ENCODE peak calls at places on chromosome 1, in nine cellular contexts. One of them, this sample, is unnamed.

GRCh38 chr1:154661110-154661509 is 53.1 kb upstream of the ADAR start:
- DNase-seq in T-cell: no peak
- DNase-seq in NCI-H774: no peak
- DNase-seq in GM12865: peak; percentile 16
- DNase-seq in hypothalamus: no peak
- DNase-seq in activated naive CD4-positive, alpha-beta T cell treated with Interleukin-2 at 50 U/mL for 16 hours: no peak
- DNase-seq in NCI-H69: no peak
- DNase-seq in T-helper 2 cell: no peak
- DNase-seq in left cardiac atrium: no peak
- DNase-seq in this sample: no peak

GRCh38 chr1:12150456-12151200 is 16.2 kb upstream of the TNFRSF1B start:
- DNase-seq in T-cell: no peak
- DNase-seq in NCI-H774: no peak
- DNase-seq in GM12865: peak; percentile 67
- DNase-seq in hypothalamus: no peak
- DNase-seq in activated naive CD4-positive, alpha-beta T cell treated with Interleukin-2 at 50 U/mL for 16 hours: no peak
- DNase-seq in NCI-H69: no peak
- DNase-seq in T-helper 2 cell: peak; percentile 59
- DNase-seq in left cardiac atrium: no peak
- DNase-seq in this sample: no peak

GRCh38 chr1:229552732-229553131 is 5.8 kb downstream of the ABCB10 start:
- DNase-seq in T-cell: no peak
- DNase-seq in NCI-H774: no peak
- DNase-seq in GM12865: no peak
- DNase-seq in hypothalamus: no peak
- DNase-seq in activated naive CD4-positive, alpha-beta T cell treated with Interleukin-2 at 50 U/mL for 16 hours: no peak
- DNase-seq in NCI-H69: no peak
- DNase-seq in T-helper 2 cell: no peak
- DNase-seq in left cardiac atrium: no peak
- DNase-seq in this sample: no peak

GRCh38 chr1:46136711-46137110 is 4.3 kb upstream of the PIK3R3 start:
- DNase-seq in T-cell: no peak
- DNase-seq in NCI-H774: peak; percentile 18
- DNase-seq in GM12865: no peak
- DNase-seq in hypothalamus: no peak
- DNase-seq in activated naive CD4-positive, alpha-beta T cell treated with Interleukin-2 at 50 U/mL for 16 hours: no peak
- DNase-seq in NCI-H69: peak; percentile 85
- DNase-seq in T-helper 2 cell: no peak
- DNase-seq in left cardiac atrium: no peak
- DNase-seq in this sample: no peak

GRCh38 chr1:95115708-95116137 is 1.4 kb upstream of the TLCD4 start:
- DNase-seq in T-cell: no peak
- DNase-seq in NCI-H774: no peak
- DNase-seq in GM12865: peak; percentile 17
- DNase-seq in hypothalamus: no peak
- DNase-seq in activated naive CD4-positive, alpha-beta T cell treated with Interleukin-2 at 50 U/mL for 16 hours: no peak
- DNase-seq in NCI-H69: no peak
- DNase-seq in T-helper 2 cell: no peak
- DNase-seq in left cardiac atrium: no peak
- DNase-seq in this sample: no peak

GRCh38 chr1:17539526-17540254 is at the start of gene ARHGEF10L:
- DNase-seq in T-cell: no peak
- DNase-seq in NCI-H774: no peak
- DNase-seq in GM12865: no peak
- DNase-seq in hypothalamus: no peak
- DNase-seq in activated naive CD4-positive, alpha-beta T cell treated with Interleukin-2 at 50 U/mL for 16 hours: no peak
- DNase-seq in NCI-H69: peak; percentile 36
- DNase-seq in T-helper 2 cell: no peak
- DNase-seq in left cardiac atrium: peak; percentile 45
- DNase-seq in this sample: peak; percentile 73

GRCh38 chr1:206556748-206557635 is 49.7 kb downstream of the RASSF5 start:
- DNase-seq in T-cell: peak; percentile 86
- DNase-seq in NCI-H774: peak; percentile 28
- DNase-seq in GM12865: peak; percentile 91
- DNase-seq in hypothalamus: peak; percentile 39
- DNase-seq in activated naive CD4-positive, alpha-beta T cell treated with Interleukin-2 at 50 U/mL for 16 hours: peak; percentile 88
- DNase-seq in NCI-H69: peak; percentile 87
- DNase-seq in T-helper 2 cell: peak; percentile 95
- DNase-seq in left cardiac atrium: peak; percentile 86
- DNase-seq in this sample: peak; percentile 88

GRCh38 chr1:17163789-17164666 is 40.9 kb upstream of the PADI1 start:
- DNase-seq in T-cell: no peak
- DNase-seq in NCI-H774: no peak
- DNase-seq in GM12865: no peak
- DNase-seq in hypothalamus: no peak
- DNase-seq in activated naive CD4-positive, alpha-beta T cell treated with Interleukin-2 at 50 U/mL for 16 hours: no peak
- DNase-seq in NCI-H69: no peak
- DNase-seq in T-helper 2 cell: no peak
- DNase-seq in left cardiac atrium: no peak
- DNase-seq in this sample: no peak

GRCh38 chr1:202282596-202283283 is 59.0 kb downstream of the UBE2T start:
- DNase-seq in T-cell: no peak
- DNase-seq in NCI-H774: no peak
- DNase-seq in GM12865: no peak
- DNase-seq in hypothalamus: no peak
- DNase-seq in activated naive CD4-positive, alpha-beta T cell treated with Interleukin-2 at 50 U/mL for 16 hours: no peak
- DNase-seq in NCI-H69: no peak
- DNase-seq in T-helper 2 cell: no peak
- DNase-seq in left cardiac atrium: no peak
- DNase-seq in this sample: no peak

GRCh38 chr1:119683893-119684292 is 27.8 kb upstream of the PHGDH start:
- DNase-seq in T-cell: no peak
- DNase-seq in NCI-H774: no peak
- DNase-seq in GM12865: no peak
- DNase-seq in hypothalamus: no peak
- DNase-seq in activated naive CD4-positive, alpha-beta T cell treated with Interleukin-2 at 50 U/mL for 16 hours: no peak
- DNase-seq in NCI-H69: no peak
- DNase-seq in T-helper 2 cell: no peak
- DNase-seq in left cardiac atrium: no peak
- DNase-seq in this sample: no peak

GRCh38 chr1:41891403-41891896 is 27.3 kb downstream of the HIVEP3 start:
- DNase-seq in T-cell: peak; percentile 55
- DNase-seq in NCI-H774: peak; percentile 31
- DNase-seq in GM12865: peak; percentile 88
- DNase-seq in hypothalamus: no peak
- DNase-seq in activated naive CD4-positive, alpha-beta T cell treated with Interleukin-2 at 50 U/mL for 16 hours: peak; percentile 60
- DNase-seq in NCI-H69: peak; percentile 22
- DNase-seq in T-helper 2 cell: peak; percentile 61
- DNase-seq in left cardiac atrium: no peak
- DNase-seq in this sample: peak; percentile 64

GRCh38 chr1:70415882-70416281 is 4.8 kb downstream of the CTH start:
- DNase-seq in T-cell: no peak
- DNase-seq in NCI-H774: no peak
- DNase-seq in GM12865: peak; percentile 14
- DNase-seq in hypothalamus: no peak
- DNase-seq in activated naive CD4-positive, alpha-beta T cell treated with Interleukin-2 at 50 U/mL for 16 hours: no peak
- DNase-seq in NCI-H69: no peak
- DNase-seq in T-helper 2 cell: no peak
- DNase-seq in left cardiac atrium: no peak
- DNase-seq in this sample: no peak

GRCh38 chr1:42889264-42889663 is 42.9 kb downstream of the ZNF691 start:
- DNase-seq in T-cell: no peak
- DNase-seq in NCI-H774: no peak
- DNase-seq in GM12865: no peak
- DNase-seq in hypothalamus: no peak
- DNase-seq in activated naive CD4-positive, alpha-beta T cell treated with Interleukin-2 at 50 U/mL for 16 hours: no peak
- DNase-seq in NCI-H69: no peak
- DNase-seq in T-helper 2 cell: no peak
- DNase-seq in left cardiac atrium: no peak
- DNase-seq in this sample: no peak

GRCh38 chr1:67792756-67793475 is 40.4 kb downstream of the GNG12 start:
- DNase-seq in T-cell: no peak
- DNase-seq in NCI-H774: no peak
- DNase-seq in GM12865: no peak
- DNase-seq in hypothalamus: no peak
- DNase-seq in activated naive CD4-positive, alpha-beta T cell treated with Interleukin-2 at 50 U/mL for 16 hours: no peak
- DNase-seq in NCI-H69: peak; percentile 38
- DNase-seq in T-helper 2 cell: no peak
- DNase-seq in left cardiac atrium: no peak
- DNase-seq in this sample: no peak

GRCh38 chr1:98086796-98087195 is 166.0 kb upstream of the DPYD start:
- DNase-seq in T-cell: no peak
- DNase-seq in NCI-H774: no peak
- DNase-seq in GM12865: no peak
- DNase-seq in hypothalamus: no peak
- DNase-seq in activated naive CD4-positive, alpha-beta T cell treated with Interleukin-2 at 50 U/mL for 16 hours: no peak
- DNase-seq in NCI-H69: peak; percentile 13
- DNase-seq in T-helper 2 cell: no peak
- DNase-seq in left cardiac atrium: no peak
- DNase-seq in this sample: peak; percentile 92

This sample was measured in DMS53.